ENCODE peak calls at places on chromosomes 13 and 19, in four cellular contexts. J, T, S and R are unnamed samples.
A peak's percentile ranks its signal among the peaks of the same experiment; 100 is the strongest.

GRCh38 chr13:73939071-73939380 is 195.2 kb downstream of the KLF12 start:
- DNase-seq in J (no peak), S (no peak), T (no peak), R (peak; percentile 34)

GRCh38 chr19:5456836-5457200 is 1.6 kb downstream of the ZNRF4 start:
- DNase-seq in T (no peak), J (no peak), S (no peak), R (no peak)

GRCh38 chr13:49235856-49236431 is 11.8 kb upstream of the CDADC1 start:
- DNase-seq in T (no peak), J (no peak), S (no peak), R (no peak)

GRCh38 chr13:62309904-62310303 is 894.3 kb upstream of the PCDH20 start:
- DNase-seq in T (no peak), S (no peak), J (no peak), R (no peak)

GRCh38 chr19:58117841-58118575 is 20.0 kb upstream of the ZSCAN18 start:
- DNase-seq in S (peak; percentile 24), J (peak; percentile 23), T (no peak), R (no peak)

GRCh38 chr13:25001807-25002206 is 94.1 kb upstream of the PABPC3 start:
- DNase-seq in S (no peak), T (no peak), J (no peak), R (no peak)

GRCh38 chr13:20489185-20489820 is 36.4 kb downstream of the CRYL1 start:
- DNase-seq in J (no peak), S (no peak), T (no peak), R (peak; percentile 63)

GRCh38 chr13:104286566-104287290 is 1220.5 kb upstream of the SLC10A2 start:
- DNase-seq in T (no peak), J (no peak), S (no peak), R (peak; percentile 45)

GRCh38 chr13:112679932-112680677 is 9.7 kb upstream of the ATP11A start:
- DNase-seq in T (no peak), S (no peak), J (no peak), R (no peak)

GRCh38 chr13:94947965-94948371 is 235.6 kb upstream of the SOX21 start:
- DNase-seq in T (no peak), J (no peak), S (no peak), R (no peak)

GRCh38 chr19:791605-792360 is 5.5 kb upstream of the PTBP1 start:
- DNase-seq in S (peak; percentile 61), T (no peak), J (no peak), R (no peak)

GRCh38 chr13:95752677-95753076 is 75.7 kb downstream of the DNAJC3 start:
- DNase-seq in T (no peak), S (no peak), J (no peak), R (no peak)

GRCh38 chr13:23449386-23450162 is 16.1 kb upstream of the SACS start:
- DNase-seq in T (no peak), S (no peak), J (no peak), R (no peak)
- H3K4me3 ChIP-seq in T (no peak overlapping the region), S (no peak overlapping the region), J (no peak overlapping the region), R (no peak overlapping the region)

GRCh38 chr13:26707122-26708006 is 53.2 kb downstream of the GPR12 start:
- DNase-seq in J (no peak), T (peak; percentile 59), S (peak; percentile 77), R (peak; percentile 82)

GRCh38 chr13:26708007-26708297 is 52.6 kb downstream of the GPR12 start:
- DNase-seq in S (no peak), J (no peak), T (no peak), R (no peak)

GRCh38 chr13:26709461-26709860 is 51.1 kb downstream of the GPR12 start:
- DNase-seq in J (no peak), S (no peak), T (no peak), R (no peak)

GRCh38 chr13:26710166-26710565 is 50.4 kb downstream of the GPR12 start:
- DNase-seq in J (no peak), S (no peak), T (no peak), R (no peak)

GRCh38 chr13:26706381-26706780 is 54.2 kb downstream of the GPR12 start:
- DNase-seq in S (no peak), T (no peak), J (no peak), R (no peak)
- TF ChIP-seq CTCF in S (no peak), T (no peak), J (no peak), R (no peak)

DNA sequence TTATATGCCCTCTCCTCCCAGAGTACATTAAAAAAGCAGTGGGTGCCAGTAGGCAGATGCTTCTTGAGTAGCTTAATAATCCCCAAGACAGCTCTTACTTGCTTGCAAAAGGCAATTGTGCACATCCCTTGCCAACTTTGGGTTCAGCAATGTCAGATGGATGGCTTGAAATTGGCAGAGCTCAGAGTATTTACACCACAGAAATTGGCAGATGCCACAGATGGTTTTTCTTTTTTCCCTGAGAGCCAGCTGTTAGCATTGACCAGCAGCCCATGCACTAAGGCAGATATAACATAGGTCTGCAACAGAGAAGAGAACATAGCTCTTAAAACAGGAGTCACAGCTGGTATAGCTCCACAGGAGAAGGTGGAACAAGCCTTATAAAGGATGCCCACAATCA is 18.4 kb upstream of the RNASEH2B start:
- DNase-seq in T (no peak), S (no peak), J (no peak), R (no peak)
- H3K4me3 ChIP-seq in T (no peak overlapping the region), S (no peak overlapping the region), J (no peak overlapping the region), R (no peak overlapping the region)

DNA sequence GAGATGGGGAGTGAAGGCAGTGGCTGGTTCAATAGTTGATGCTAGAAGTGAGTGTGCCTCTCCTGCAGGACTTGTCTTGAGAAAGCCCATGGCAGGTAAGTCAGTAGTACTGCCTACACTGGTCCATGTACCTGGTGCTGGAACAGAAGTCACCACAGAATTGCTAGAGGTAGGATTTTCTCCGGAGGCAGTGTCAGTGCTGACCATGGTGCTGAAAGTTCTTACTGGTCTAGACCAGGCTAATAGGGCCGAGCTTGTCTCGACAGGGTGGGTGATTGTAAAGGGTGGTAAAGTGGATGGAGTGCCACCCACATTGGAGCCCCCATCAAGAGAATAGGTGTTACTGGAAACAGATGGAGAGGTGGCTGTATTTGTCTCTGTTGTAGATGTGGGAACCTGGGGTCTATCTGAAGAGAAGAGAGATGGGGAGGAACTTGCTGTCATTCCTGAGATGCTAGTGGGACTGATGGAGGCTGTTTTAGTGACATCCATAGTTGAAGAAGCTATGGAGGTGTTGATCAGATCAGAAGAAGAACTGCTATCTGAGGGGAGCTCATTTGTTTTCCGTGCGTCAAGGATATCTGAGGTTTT is 36.6 kb downstream of the MUC16 start:
- DNase-seq in J (no peak), S (no peak), T (no peak), R (peak; percentile 9)
- TF ChIP-seq CTCF in J (no peak), S (no peak), T (no peak), R (no peak)

DNA sequence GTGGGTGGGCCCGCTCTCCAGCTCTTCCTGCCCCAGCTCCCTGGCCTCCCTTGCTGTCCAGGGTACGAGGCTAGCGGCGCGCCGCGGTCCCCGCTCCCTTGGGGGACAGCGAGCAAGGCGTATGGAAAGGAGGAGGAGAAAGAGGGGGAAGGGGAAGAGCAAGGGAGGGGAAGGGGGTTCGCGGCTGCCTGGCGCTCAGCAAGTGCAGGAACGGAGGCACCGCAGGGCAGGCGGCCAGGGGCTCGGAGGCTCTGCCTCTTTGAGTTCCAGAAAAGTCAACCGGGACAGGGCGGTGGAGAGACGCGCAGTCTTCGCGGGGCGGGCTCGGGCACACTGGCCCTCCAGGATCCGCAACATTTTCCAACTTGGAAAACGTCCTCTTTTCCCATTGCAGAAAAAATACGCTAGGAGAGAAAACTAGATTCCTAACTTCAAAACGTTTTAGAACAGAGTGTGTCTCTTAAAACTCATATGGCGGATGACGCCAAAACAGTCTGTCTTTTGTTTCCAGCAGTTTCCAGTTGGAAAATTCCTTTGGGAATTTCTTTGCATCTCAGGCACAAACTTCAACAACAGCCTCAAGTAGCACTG is 23.1 kb upstream of the TNFRSF19 start:
- DNase-seq in S (no peak), T (no peak), J (peak; percentile 60), R (peak; percentile 16)
- H3K4me3 ChIP-seq in S (no peak overlapping the region), T (peak overlapping the region; percentile 36), J (peak overlapping the region; percentile 39), R (peak overlapping the region; percentile 68)

DNA sequence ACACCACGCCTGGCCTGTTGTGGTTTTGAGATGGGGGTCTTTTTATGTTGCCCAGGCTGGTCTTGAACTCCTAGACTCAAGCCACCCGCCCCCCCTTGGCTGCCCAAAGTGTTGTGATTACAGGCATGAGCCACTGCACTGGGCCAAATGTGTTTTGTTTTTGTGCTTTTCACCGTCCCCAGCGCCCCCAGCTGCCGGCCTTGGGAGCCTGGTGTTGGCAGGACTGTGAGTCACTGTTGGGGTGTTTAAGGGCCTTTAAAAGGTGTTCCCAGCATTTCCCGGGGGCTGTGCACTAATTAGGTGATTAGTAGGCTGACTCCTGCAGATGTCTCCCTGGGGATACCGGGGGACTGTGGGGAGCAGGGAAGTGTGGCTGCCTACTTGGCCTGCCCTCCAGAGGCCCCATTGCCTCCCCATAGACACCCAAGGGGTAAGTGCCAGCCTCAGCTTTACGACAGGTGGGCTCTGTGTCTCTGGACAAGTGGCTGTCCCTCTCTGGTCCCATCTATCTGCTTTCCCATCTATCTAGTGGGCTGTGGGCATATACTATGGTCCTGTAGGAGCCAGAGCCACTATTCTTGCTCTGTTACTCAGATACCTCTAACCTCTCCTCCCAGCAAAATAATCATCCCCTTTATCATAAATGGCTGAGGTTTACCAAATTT is 11.8 kb upstream of the TLE5 start:
- DNase-seq in S (peak; percentile 14), J (no peak), T (peak; percentile 45), R (peak; percentile 40)
- TF ChIP-seq CTCF in S (no peak), J (no peak), T (peak; percentile 18), R (peak; percentile 46)

GRCh38 chr19:4086336-4086953 is 19.7 kb upstream of the ZBTB7A start:
- DNase-seq in S (no peak), J (no peak), T (no peak), R (no peak)
- H3K4me3 ChIP-seq in S (no peak overlapping the region), J (no peak overlapping the region), T (no peak overlapping the region), R (no peak overlapping the region)